ENCODE peak calls at places on chromosomes 3 and 15, in six cellular contexts. I, W, L, S, B and A are unnamed samples.

GRCh38 chr3:62238003-62238402 is 135.3 kb downstream of the FEZF2 start:
- DNase-seq in L (no peak), S (no peak), W (no peak), I (no peak), B (no peak), A (no peak)

GRCh38 chr3:172320468-172320867 is 127.8 kb downstream of the GHSR start:
- DNase-seq in I (no peak), L (no peak), W (no peak), B (no peak), S (no peak), A (no peak)

GRCh38 chr3:115399751-115400150 is 223.6 kb upstream of the GAP43 start:
- DNase-seq in L (peak), W (no peak), B (no peak), I (no peak), S (no peak), A (no peak)

GRCh38 chr15:80404719-80405553 is 754 bp downstream of the ARNT2 start:
- DNase-seq in I (peak), B (peak), S (peak), L (peak), W (no peak), A (no peak)

GRCh38 chr3:16508591-16508995 is 4.9 kb downstream of the RFTN1 start:
- DNase-seq in B (peak), S (no peak), W (no peak), L (no peak), I (no peak), A (no peak)

GRCh38 chr3:160801386-160802118 is 45.5 kb downstream of the PPM1L start:
- DNase-seq in I (no peak), B (peak), L (no peak), S (no peak), W (peak), A (no peak)

GRCh38 chr3:148992027-148992634 is 791 bp downstream of the GYG1 start:
- DNase-seq in I (no peak), L (peak), S (peak), W (no peak), B (peak), A (peak)

GRCh38 chr3:72210248-72210647 is 425.3 kb upstream of the PROK2 start:
- DNase-seq in B (no peak), L (no peak), I (no peak), W (no peak), S (no peak), A (no peak)

GRCh38 chr3:157467165-157467564 is 30.5 kb downstream of the PTX3 start:
- DNase-seq in W (no peak), L (no peak), B (no peak), S (no peak), I (no peak), A (no peak)

GRCh38 chr3:129365779-129366178 is 62.7 kb downstream of the EFCAB12 start:
- DNase-seq in I (no peak), S (no peak), L (no peak), B (no peak), W (no peak), A (no peak)

GRCh38 chr3:13748500-13748899 is 131.4 kb downstream of the WNT7A start:
- DNase-seq in S (no peak), I (no peak), L (no peak), B (no peak), W (no peak), A (peak)

GRCh38 chr3:197298858-197299854 is 744 bp upstream of the DLG1 start:
- DNase-seq in W (no peak), S (peak), I (no peak), L (peak), B (peak), A (peak)

GRCh38 chr15:68420186-68420684 is 11.7 kb downstream of the ITGA11 start:
- DNase-seq in B (no peak), W (no peak), I (no peak), L (peak), S (peak), A (no peak)

GRCh38 chr3:151100076-151100475 is 14.6 kb downstream of the MED12L start:
- DNase-seq in B (no peak), I (no peak), S (no peak), L (no peak), W (no peak), A (no peak)

GRCh38 chr3:52971895-52972294 is 74.0 kb downstream of the SFMBT1 start:
- DNase-seq in S (no peak), L (no peak), I (no peak), B (no peak), W (no peak), A (no peak)

GRCh38 chr3:146747928-146748327 is 142.8 kb upstream of the PLSCR5 start:
- DNase-seq in L (peak), I (no peak), W (peak), B (no peak), S (no peak), A (peak)

GRCh38 chr3:182618085-182618732 is 175.1 kb upstream of the ATP11B start:
- DNase-seq in B (no peak), W (no peak), S (peak), I (peak), L (peak), A (peak)